ENCODE peak calls at places on chromosomes 11 and 22, in four cellular contexts. W is GM12878, I is HepG2, J is H1. K is an unnamed sample. For H3K4me1, the result is how much of the 10 kb centered on the place peaks cover.

GRCh38 chr11:65988791-65989592 is 13.0 kb downstream of the EIF1AD start:
- DNase-seq in W (peak), J (peak), I (peak), K (peak)

GRCh38 chr11:73390601-73391565 is 14.7 kb downstream of the RELT start:
- DNase-seq in I (no peak), J (no peak), W (no peak), K (no peak)

GRCh38 chr11:121553806-121554205 is 101.0 kb upstream of the SORL1-AS1 start:
- DNase-seq in I (peak), W (no peak), J (no peak), K (no peak)

GRCh38 chr11:113881856-113882255 is 6.5 kb upstream of the USP28 start:
- DNase-seq in W (no peak), J (no peak), I (no peak), K (no peak)

GRCh38 chr22:32795214-32795596 is 6.3 kb upstream of the TIMP3 start:
- DNase-seq in J (no peak), W (no peak), I (no peak), K (no peak)

GRCh38 chr11:122440783-122441701 is 214.5 kb upstream of the UBASH3B start:
- DNase-seq in W (no peak), J (no peak), I (no peak), K (peak)

GRCh38 chr11:109862808-109863207 is 230.4 kb upstream of the ZC3H12C start:
- DNase-seq in J (no peak), W (no peak), I (no peak), K (no peak)

GRCh38 chr11:126871792-126872191 is 128.8 kb downstream of the KIRREL3 start:
- DNase-seq in J (no peak), I (peak), W (no peak), K (no peak)

GRCh38 chr11:120819437-120819836 is 204.5 kb upstream of the TBCEL start:
- DNase-seq in W (no peak), J (no peak), I (no peak), K (no peak)

GRCh38 chr11:2701230-2701629 is 1.4 kb upstream of the KCNQ1OT1 start:
- DNase-seq in W (no peak), J (no peak), I (peak), K (no peak)

GRCh38 chr11:11265994-11266606 is 87.0 kb downstream of the CSNK2A3 start:
- DNase-seq in W (no peak), I (no peak), J (no peak), K (peak)

GRCh38 chr11:62611705-62612365 is 740 bp downstream of the EML3 start:
- DNase-seq in I (no peak), J (no peak), W (no peak), K (no peak)

GRCh38 chr22:23033116-23033905 is 37.0 kb upstream of the GNAZ start:
- DNase-seq in W (no peak), I (no peak), J (no peak), K (no peak)

GRCh38 chr11:20048246-20048645 is 112.0 kb downstream of the DBX1 start:
- DNase-seq in W (no peak), I (no peak), J (no peak), K (no peak)

GRCh38 chr11:7513210-7514098 is at the start of gene PPFIBP2:
- DNase-seq in I (peak), J (no peak), W (no peak), K (peak)

DNA sequence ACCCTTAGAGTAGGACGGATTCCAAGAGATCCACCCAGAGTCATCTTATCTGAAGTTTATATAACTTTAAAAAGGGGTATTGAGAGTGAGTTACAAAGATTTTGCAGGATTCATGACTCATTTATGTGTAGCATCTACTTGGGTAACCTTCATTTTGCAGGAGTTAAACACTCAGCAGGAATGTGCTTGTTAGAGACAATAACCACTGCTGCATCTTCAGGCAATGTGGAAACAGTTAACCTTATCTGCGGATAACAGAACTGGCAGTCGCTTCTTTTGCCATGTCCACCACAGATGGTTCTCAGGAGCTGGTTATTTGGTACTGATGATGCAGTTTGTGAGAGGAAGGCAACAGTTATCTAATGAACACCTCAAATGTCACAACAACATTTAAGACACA is 417.9 kb upstream of the DDI1 start:
- DNase-seq in W (no peak), I (no peak), J (no peak), K (no peak)
- TF ChIP-seq SUZ12 in W (no peak), I (no peak), J (no peak), K (no peak)

DNA sequence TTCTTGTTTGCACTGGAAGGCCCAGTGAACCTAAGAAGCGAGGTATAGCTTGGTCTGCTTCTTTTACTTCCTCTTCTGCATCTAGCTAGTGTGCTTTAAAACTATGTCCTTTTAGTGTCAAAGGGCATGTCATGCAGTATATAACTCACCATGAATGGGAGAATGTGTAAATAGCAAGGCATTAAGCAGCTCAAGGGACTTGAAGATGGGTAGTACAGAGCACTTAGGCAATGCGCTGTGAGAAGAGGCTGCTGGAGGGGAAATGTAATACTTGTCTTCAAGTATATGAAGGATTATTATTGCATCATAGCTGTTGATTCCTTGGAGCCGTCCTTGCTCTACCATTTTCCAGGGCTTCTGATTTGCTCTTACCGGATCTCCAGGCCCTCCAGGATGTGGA is 7.6 kb downstream of the MAML2 start:
- DNase-seq in W (no peak), I (no peak), J (no peak), K (no peak)
- H3K4me1 ChIP-seq in W (under half), I (half or more), J (under half), K (under half)

GRCh38 chr11:75691804-75692203 is 23.0 kb upstream of the MAP6 start:
- DNase-seq in I (no peak), J (no peak), W (no peak), K (no peak)

DNA sequence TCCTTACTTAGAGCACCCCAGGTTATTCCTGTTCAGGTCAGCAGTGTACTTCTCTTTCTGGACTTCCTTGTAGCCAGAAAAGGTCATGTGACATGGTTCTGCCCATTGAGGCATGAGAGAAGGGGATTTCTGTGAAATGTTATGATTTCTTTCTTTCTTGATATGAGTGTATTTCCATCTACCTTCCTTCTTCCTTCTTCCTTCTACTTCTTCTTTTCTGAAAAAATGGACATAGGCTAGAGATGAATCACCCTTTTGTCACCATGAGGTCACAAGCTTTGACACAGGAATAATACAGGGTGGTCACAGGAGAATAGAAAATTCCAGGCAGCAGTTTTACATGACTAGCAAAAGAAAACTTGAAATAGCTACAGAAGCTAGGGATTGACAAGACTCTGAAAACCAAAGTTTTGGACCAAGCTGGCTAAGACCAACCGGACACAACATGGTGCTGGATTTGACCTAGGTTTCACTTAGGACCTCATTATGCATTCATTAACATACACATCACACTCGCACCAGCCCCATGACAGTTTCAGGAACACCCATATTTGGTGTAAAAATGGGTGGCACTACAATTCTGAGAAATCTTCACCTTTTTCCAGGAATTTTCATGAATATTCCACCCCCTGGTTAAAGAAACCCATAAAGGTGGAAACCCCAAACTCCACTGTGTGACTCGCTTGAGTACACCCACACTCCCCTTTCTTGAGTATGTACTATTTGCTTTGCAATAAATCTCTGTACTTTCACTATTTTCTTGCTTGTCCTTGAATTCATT is 21.2 kb upstream of the MAP6 start:
- DNase-seq in J (no peak), W (peak), I (no peak), K (no peak)
- H3K9ac ChIP-seq in J (no peak), W (no peak), I (no peak), K (no peak)

GRCh38 chr11:58968251-58968711 is 29.0 kb downstream of the GLYATL1 start:
- DNase-seq in J (no peak), I (no peak), W (no peak), K (no peak)

GRCh38 chr11:58963551-58964075 is 24.3 kb downstream of the GLYATL1 start:
- DNase-seq in W (no peak), I (no peak), J (peak), K (peak)

GRCh38 chr11:58965246-58965985 is 26.1 kb downstream of the GLYATL1 start:
- DNase-seq in I (no peak), W (no peak), J (no peak), K (no peak)
- TF ChIP-seq SUZ12 in I (no peak), W (no peak), J (no peak), K (no peak)

DNA sequence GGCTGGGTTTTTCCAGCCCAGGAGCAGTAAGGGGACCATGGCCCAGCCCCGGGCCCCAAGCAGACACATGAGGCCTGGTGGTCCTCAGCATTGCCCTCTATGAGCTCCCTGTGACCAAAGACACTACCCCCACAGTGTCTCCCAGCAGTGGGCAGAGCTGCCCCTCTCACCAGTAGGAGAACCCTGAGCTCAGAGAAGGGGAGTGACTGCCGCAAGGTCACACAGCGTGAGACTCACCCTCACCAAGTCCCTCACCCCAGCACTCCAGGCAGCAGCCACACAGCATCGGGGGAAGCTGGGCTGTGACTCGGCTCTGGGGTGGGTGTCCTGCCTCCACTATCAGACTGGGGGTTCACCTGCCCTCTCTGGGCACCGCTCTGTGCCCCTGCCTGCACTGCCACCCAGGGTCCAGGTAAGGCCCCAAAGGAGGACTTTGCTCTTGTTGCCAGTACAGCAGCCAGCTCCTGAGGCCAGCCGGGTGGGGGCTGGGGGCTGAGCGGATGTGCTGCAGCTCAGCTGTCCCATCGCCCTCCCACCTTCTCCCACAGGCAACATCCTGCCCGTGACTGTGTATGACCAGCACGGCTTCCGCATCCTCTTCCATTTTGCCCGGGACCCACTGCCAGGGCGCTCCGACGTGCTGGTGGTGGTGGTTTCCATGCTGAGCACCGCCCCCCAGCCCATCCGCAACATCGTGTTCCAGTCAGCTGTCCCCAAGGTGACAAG is 7.9 kb upstream of the SH3BP1 start:
- DNase-seq in J (no peak), I (peak), W (no peak), K (no peak)
- H3K4me1 ChIP-seq in J (under half), I (half or more), W (half or more), K (under half)

GRCh38 chr22:43926349-43926710 is 2.7 kb downstream of the PNPLA3 start:
- DNase-seq in I (no peak), J (no peak), W (no peak), K (no peak)
- H3K9ac ChIP-seq in I (peak), J (no peak), W (no peak), K (peak)

DNA sequence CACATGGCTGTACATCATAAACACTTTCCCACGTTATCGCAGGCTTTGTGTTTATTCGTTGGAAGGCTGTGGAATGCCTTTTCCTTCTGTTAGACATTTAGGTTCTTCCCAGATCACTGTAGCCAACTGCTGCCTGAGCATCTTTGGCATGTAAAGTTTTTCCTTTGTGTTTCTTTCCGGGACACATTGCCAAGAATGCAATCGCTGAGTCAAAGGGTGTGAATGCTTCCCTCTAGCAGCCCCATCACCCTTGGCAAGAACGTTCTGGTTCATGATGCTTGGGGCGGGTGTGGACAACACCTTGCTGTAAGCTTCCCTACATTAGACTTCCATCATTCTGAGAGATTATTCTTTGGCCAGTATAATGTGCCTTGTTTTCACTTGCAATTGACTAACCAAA is 136.2 kb downstream of the OSBP2 start:
- DNase-seq in W (no peak), J (no peak), I (no peak), K (peak)
- TF ChIP-seq SUZ12 in W (no peak), J (no peak), I (no peak), K (no peak)

K was measured in NT2/D1.